ENCODE peak calls at places on chromosomes 7 and 10, in ten cellular contexts. G, R, D, U, X, W, I, C, A and Y are unnamed samples.

GRCh38 chr7:75617634-75618234 is 121.0 kb downstream of the HIP1 start:
- DNase-seq in W (no peak), G (no peak), X (no peak), U (no peak), R (peak), D (peak), A (no peak), I (no peak), C (no peak), Y (no peak)

GRCh38 chr7:137908106-137908505 is 61.3 kb upstream of the DGKI start:
- DNase-seq in W (no peak), D (no peak), C (no peak), X (no peak), I (no peak), A (no peak), G (no peak), R (no peak), U (no peak), Y (no peak)

GRCh38 chr7:83014546-83014945 is 148.1 kb downstream of the PCLO start:
- DNase-seq in G (no peak), A (no peak), U (no peak), D (no peak), X (no peak), R (no peak), W (no peak), I (no peak), C (no peak), Y (no peak)

GRCh38 chr7:25260862-25261454 is 32.7 kb upstream of the NPVF start:
- DNase-seq in C (peak), W (peak), A (no peak), R (peak), U (no peak), D (no peak), G (no peak), I (peak), X (no peak), Y (no peak)

GRCh38 chr10:79105164-79105739 is 36.5 kb downstream of the ZMIZ1 start:
- DNase-seq in R (no peak), C (no peak), W (no peak), X (no peak), I (no peak), U (no peak), G (no peak), D (no peak), A (peak), Y (no peak)

GRCh38 chr7:17304926-17305325 is 6.5 kb downstream of the AHR start:
- DNase-seq in C (no peak), D (no peak), A (peak), R (peak), G (peak), X (no peak), U (no peak), W (peak), I (peak), Y (no peak)

GRCh38 chr10:12841826-12842225 is 159.7 kb downstream of the CCDC3 start:
- DNase-seq in R (no peak), D (no peak), C (no peak), I (no peak), W (no peak), A (no peak), G (no peak), X (no peak), U (no peak), Y (no peak)

GRCh38 chr7:132380065-132380464 is 196.2 kb downstream of the PLXNA4 start:
- DNase-seq in U (no peak), I (no peak), G (no peak), A (no peak), W (peak), X (no peak), C (no peak), R (peak), D (peak), Y (no peak)

GRCh38 chr10:76769161-76769560 is 868.4 kb downstream of the KCNMA1 start:
- DNase-seq in U (no peak), C (no peak), A (no peak), X (no peak), I (no peak), W (no peak), D (no peak), R (no peak), G (peak), Y (no peak)

DNA sequence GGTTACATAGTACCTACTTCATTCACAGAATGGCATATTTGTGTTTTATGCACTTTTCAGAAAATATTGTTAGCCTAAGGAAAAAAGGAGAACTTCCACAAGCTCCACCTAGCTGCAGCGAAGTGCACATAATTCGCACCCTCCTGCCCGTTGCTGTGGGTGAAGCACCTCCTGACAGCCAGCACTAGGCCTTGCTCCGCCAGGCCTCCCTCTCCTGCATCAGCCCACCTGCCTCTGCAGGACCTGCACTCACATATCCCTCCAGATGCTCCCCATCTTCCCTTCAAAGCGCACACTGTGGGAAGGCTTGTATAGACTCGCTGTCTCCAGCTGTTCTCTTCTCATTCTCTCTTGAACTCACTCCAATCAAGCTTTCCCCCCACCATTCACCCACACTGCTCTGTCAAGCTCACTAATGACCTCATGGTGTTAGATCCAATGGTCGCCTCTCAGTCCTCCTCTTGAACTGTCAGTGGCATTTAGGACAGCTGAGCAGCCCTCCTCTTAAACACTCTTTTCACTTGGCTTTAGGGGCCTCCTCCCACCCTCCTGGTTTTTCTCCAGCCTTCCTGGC is 20.7 kb upstream of the GRID1 start:
- DNase-seq in C (no peak), D (no peak), W (no peak), G (no peak), U (no peak), X (no peak), R (no peak), A (no peak), I (no peak), Y (no peak)
- TF ChIP-seq CTCF in C (no peak), D (no peak), W (peak), G (no peak), U (no peak), X (no peak), R (peak), A (no peak), I (peak), Y (no peak)

DNA sequence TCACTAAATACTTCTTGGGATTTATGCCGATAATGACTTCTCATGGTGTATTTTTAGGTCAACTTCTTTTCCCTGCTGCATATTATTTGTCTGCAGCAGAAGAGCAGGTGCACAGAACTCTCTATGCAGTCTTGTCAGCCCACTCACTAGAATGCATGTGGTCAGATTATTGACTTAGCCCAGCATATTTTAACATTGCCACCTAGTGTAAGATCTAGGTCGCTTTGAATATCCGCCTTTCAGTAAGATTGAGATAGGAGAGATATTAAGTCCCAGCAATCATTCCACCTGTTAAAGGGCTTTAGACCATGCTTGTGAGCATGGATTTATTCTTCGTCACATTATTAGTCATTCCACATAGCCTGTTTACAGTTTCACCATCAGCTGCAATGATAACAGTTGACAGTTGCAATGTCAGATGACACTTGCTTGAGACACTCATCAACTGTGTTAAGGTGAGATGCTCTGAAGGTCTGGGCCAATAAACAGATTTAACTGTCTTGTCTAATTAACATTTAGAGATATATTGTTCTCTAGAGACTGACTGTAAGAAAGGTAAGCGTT is 491.7 kb downstream of the ARL4A start:
- DNase-seq in I (peak), C (no peak), R (peak), G (no peak), U (no peak), X (no peak), D (no peak), W (peak), A (peak), Y (no peak)
- TF ChIP-seq CTCF in I (peak), C (no peak), R (no peak), G (no peak), U (no peak), X (peak), D (peak), W (no peak), A (peak), Y (peak)

GRCh38 chr10:73814896-73815718 is 3.7 kb upstream of the NDST2 start:
- DNase-seq in I (no peak), U (no peak), A (peak), C (no peak), W (no peak), X (no peak), R (no peak), D (no peak), G (no peak), Y (no peak)
- TF ChIP-seq CTCF in I (peak), U (no peak), A (peak), C (no peak), W (peak), X (peak), R (no peak), D (no peak), G (peak), Y (peak)

GRCh38 chr7:150376560-150376959 is 2.6 kb upstream of the ZNF775 start:
- DNase-seq in I (no peak), D (no peak), G (no peak), A (no peak), X (no peak), C (no peak), U (no peak), W (no peak), R (no peak), Y (no peak)

GRCh38 chr7:150377116-150377979 is 1.8 kb upstream of the ZNF775 start:
- DNase-seq in X (no peak), W (no peak), U (no peak), C (no peak), D (no peak), G (no peak), I (no peak), A (no peak), R (no peak), Y (no peak)

GRCh38 chr7:150379590-150380379 is 655 bp downstream of the ZNF775 start:
- DNase-seq in R (no peak), G (no peak), X (no peak), U (no peak), D (no peak), W (no peak), C (no peak), I (no peak), A (peak), Y (no peak)

GRCh38 chr7:150378853-150379589 is at the start of gene ZNF775:
- DNase-seq in I (peak), U (peak), D (peak), R (peak), G (peak), W (peak), C (peak), X (peak), A (peak), Y (peak)

DNA sequence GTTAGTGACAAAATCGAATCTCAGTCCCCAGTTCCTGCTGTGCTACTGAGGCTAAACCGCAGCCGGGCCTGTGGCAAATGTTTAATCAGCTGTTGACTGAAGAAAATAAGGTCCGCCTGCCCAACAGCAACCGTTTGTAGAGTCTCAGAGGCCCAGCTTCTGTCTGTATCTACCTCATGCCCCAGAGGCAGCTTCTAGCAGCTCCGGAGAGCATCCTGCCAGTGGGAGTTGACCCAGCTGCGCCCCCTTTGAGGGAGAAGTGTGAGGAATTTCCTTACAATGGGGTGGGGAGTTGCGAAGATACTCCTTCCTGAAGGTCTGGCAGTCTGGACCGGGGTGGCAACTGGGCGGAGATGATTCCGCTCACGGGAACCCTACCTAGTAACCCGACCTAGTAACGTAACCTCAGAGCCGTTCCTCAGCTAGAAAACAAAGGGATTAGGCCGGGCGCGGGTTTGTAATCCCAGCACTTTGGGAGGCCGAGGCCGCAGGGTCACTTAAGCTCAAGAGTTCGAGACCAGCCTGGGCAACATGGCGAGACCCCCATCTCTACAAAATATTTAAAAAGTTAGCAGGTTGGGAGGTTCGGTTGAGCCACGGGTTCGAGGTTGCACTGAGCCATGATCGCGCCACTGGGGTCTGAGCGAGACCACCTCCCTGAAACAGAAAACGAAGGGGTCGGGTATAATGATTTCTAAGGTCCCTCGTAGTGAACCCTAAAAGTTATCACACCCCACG is 846 bp upstream of the ZNF775 start:
- DNase-seq in R (peak), W (peak), U (peak), X (peak), C (peak), G (no peak), I (peak), D (peak), A (peak), Y (peak)
- TF ChIP-seq CTCF in R (peak), W (no peak), U (no peak), X (peak), C (peak), G (peak), I (peak), D (peak), A (peak), Y (peak)

GRCh38 chr7:128352636-128353035 is 8.9 kb downstream of the PRRT4 start:
- DNase-seq in C (no peak), I (no peak), G (no peak), D (no peak), A (no peak), X (no peak), U (no peak), W (no peak), R (no peak), Y (no peak)
- TF ChIP-seq CTCF in C (no peak), I (no peak), G (no peak), D (no peak), A (no peak), X (no peak), U (no peak), W (no peak), R (no peak), Y (no peak)

GRCh38 chr7:134882481-134882880 is 103.0 kb downstream of the CALD1 start:
- DNase-seq in C (no peak), U (no peak), I (peak), W (no peak), G (no peak), X (no peak), R (no peak), D (no peak), A (no peak), Y (no peak)

GRCh38 chr7:134875867-134876266 is 96.4 kb downstream of the CALD1 start:
- DNase-seq in U (no peak), C (no peak), D (no peak), R (peak), I (no peak), W (no peak), G (no peak), A (no peak), X (no peak), Y (no peak)

GRCh38 chr7:134879815-134880475 is 100.5 kb downstream of the CALD1 start:
- DNase-seq in I (no peak), W (no peak), D (no peak), C (no peak), U (no peak), G (no peak), A (no peak), X (no peak), R (no peak), Y (no peak)

GRCh38 chr7:134874407-134874806 is 95.0 kb downstream of the CALD1 start:
- DNase-seq in A (no peak), G (no peak), C (no peak), U (no peak), X (no peak), D (no peak), W (no peak), I (no peak), R (no peak), Y (no peak)

DNA sequence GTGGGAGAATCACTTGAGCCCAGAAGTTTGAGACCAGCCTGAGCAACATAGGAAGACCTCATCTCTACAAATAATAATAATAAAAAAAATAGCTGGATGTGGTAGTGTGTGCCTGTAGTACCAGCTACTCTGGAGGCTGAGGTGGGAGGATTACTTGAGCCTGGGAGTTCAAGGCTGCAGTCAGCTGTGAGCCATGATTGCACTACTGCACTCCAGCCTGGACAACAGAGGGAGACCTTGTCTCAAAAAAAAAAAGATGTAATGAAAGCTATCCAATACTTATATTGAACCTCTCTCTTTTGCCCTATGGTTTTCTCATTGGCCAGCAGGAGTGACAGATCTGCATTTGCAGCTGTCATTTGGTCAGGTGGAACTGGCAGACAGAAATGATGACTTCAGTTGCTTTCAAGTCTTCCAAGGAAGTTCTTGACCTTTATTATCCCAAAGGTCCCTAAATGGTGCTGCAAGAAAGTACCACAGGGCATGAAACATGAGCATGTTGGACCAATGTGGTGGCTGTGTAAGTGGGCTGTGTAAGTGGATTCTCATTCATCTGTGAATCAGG is 99.4 kb downstream of the CALD1 start:
- DNase-seq in U (no peak), R (no peak), I (no peak), C (no peak), X (no peak), A (no peak), D (no peak), W (no peak), G (no peak), Y (no peak)
- TF ChIP-seq CTCF in U (no peak), R (no peak), I (no peak), C (peak), X (peak), A (peak), D (no peak), W (no peak), G (no peak), Y (no peak)

GRCh38 chr7:157220916-157221569 is 82.3 kb downstream of the UBE3C start:
- DNase-seq in I (no peak), A (no peak), D (no peak), X (no peak), C (no peak), U (no peak), G (no peak), W (no peak), R (no peak), Y (no peak)

GRCh38 chr7:157219154-157219553 is 80.4 kb downstream of the UBE3C start:
- DNase-seq in G (no peak), D (no peak), C (peak), W (no peak), A (no peak), U (no peak), X (no peak), I (no peak), R (no peak), Y (no peak)

GRCh38 chr7:157228864-157229422 is 90.2 kb downstream of the UBE3C start:
- DNase-seq in I (no peak), W (peak), A (peak), C (no peak), R (peak), G (no peak), U (no peak), D (no peak), X (peak), Y (peak)

GRCh38 chr7:157224627-157225026 is 85.9 kb downstream of the UBE3C start:
- DNase-seq in A (peak), X (no peak), C (no peak), D (no peak), I (peak), R (peak), U (no peak), W (peak), G (no peak), Y (no peak)
- TF ChIP-seq CTCF in A (peak), X (peak), C (no peak), D (peak), I (peak), R (peak), U (no peak), W (no peak), G (peak), Y (no peak)

DNA sequence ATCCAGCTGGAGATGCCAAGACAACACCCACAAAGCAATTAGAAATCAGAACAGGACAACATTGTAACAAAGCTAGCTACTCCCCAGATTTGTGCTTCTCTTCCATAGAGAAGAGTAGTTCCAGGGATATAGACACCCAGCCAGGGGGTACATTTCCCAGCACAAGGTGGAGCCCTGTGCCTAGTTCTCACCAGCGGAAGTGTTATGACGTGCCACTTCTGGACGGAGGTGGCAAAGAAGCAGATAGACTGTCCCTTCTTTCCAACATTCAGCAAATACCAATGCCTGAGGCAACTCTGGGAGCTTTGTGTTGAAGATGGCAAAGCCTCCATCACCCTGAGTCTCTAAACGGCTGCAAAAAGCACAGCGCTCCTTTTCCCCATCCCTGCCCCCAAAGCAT is 23.4 kb upstream of the GSAP start:
- DNase-seq in C (no peak), A (peak), D (peak), G (no peak), W (peak), U (no peak), X (peak), R (peak), I (no peak), Y (no peak)
- TF ChIP-seq CTCF in C (no peak), A (peak), D (peak), G (peak), W (peak), U (no peak), X (peak), R (peak), I (peak), Y (no peak)

GRCh38 chr10:59027975-59028640 is 148.3 kb upstream of the PHYHIPL start:
- DNase-seq in U (no peak), A (no peak), X (no peak), R (peak), G (no peak), W (peak), I (no peak), D (no peak), C (no peak), Y (no peak)

GRCh38 chr10:59036311-59037017 is 140.0 kb upstream of the PHYHIPL start:
- DNase-seq in D (no peak), R (no peak), C (peak), A (no peak), X (no peak), G (no peak), W (no peak), I (no peak), U (no peak), Y (no peak)

GRCh38 chr10:59037506-59037905 is 138.9 kb upstream of the PHYHIPL start:
- DNase-seq in X (no peak), U (no peak), D (no peak), C (no peak), I (no peak), G (no peak), R (no peak), A (no peak), W (no peak), Y (no peak)

GRCh38 chr10:59037018-59037389 is 139.4 kb upstream of the PHYHIPL start:
- DNase-seq in C (no peak), U (no peak), G (no peak), A (no peak), X (no peak), R (no peak), W (no peak), D (no peak), I (no peak), Y (no peak)

GRCh38 chr10:59033622-59034021 is 142.8 kb upstream of the PHYHIPL start:
- DNase-seq in C (no peak), I (peak), G (no peak), A (no peak), D (no peak), X (no peak), W (no peak), U (no peak), R (peak), Y (no peak)
- TF ChIP-seq CTCF in C (no peak), I (no peak), G (no peak), A (no peak), D (no peak), X (no peak), W (no peak), U (no peak), R (no peak), Y (no peak)